ENCODE peak calls at places on chromosomes 13 and 19, in eight cellular contexts. E is posterior vena cava; Q is NCI-H2081; F is foreskin keratinocyte; L is activated naive CD4-positive, alpha-beta T cell treated with anti-CD3 and anti-CD28 coated beads for 36 hours; H is NCI-H1105; G is endothelial cell; Z is nucleus accumbens. A is an unnamed sample.

GRCh38 chr13:21033866-21034601 is 27.4 kb downstream of the LATS2 start:
- DNase-seq in Z (no peak), E (no peak), Q (no peak), L (no peak), H (no peak), F (peak), G (no peak), A (no peak)

GRCh38 chr19:19068659-19069509 is 5.1 kb downstream of the SLC25A42 start:
- DNase-seq in Z (no peak), H (no peak), G (no peak), Q (no peak), F (no peak), L (no peak), E (no peak), A (peak)

GRCh38 chr13:48618937-48619336 is 34.8 kb upstream of the CYSLTR2 start:
- DNase-seq in L (no peak), Z (no peak), H (no peak), G (no peak), E (no peak), F (no peak), Q (no peak), A (no peak)

GRCh38 chr19:41426116-41426841 is 895 bp downstream of the B3GNT8 start:
- DNase-seq in F (no peak), G (no peak), H (no peak), L (no peak), Q (no peak), Z (no peak), E (no peak), A (no peak)

GRCh38 chr13:114108141-114108761 is 24.2 kb downstream of the RASA3 start:
- DNase-seq in H (no peak), E (peak), G (no peak), Z (no peak), Q (no peak), L (no peak), F (no peak), A (no peak)

GRCh38 chr19:38684078-38684861 is 36.8 kb downstream of the ACTN4 start:
- DNase-seq in G (no peak), Z (no peak), L (no peak), Q (no peak), H (no peak), F (peak), E (peak), A (no peak)

GRCh38 chr19:31715249-31715944 is 366.2 kb upstream of the TSHZ3 start:
- DNase-seq in H (no peak), F (no peak), L (no peak), Z (no peak), E (no peak), G (no peak), Q (no peak), A (no peak)

GRCh38 chr19:16714702-16715294 is 4.8 kb upstream of the NWD1 start:
- DNase-seq in Z (peak), H (peak), F (peak), G (peak), Q (peak), E (peak), L (peak), A (peak)

GRCh38 chr13:90640976-90641375 is 706.5 kb upstream of the MIR17HG start:
- DNase-seq in G (no peak), Z (no peak), L (no peak), H (no peak), Q (no peak), F (peak), E (no peak), A (no peak)

GRCh38 chr13:71674776-71675352 is 192.1 kb downstream of the DACH1 start:
- DNase-seq in G (no peak), Q (no peak), Z (no peak), H (no peak), L (no peak), F (no peak), E (no peak), A (no peak)

GRCh38 chr13:29594710-29595379 is 643 bp downstream of the SLC7A1 start:
- DNase-seq in F (no peak), Q (peak), L (peak), H (no peak), E (peak), Z (peak), G (peak), A (no peak)

GRCh38 chr19:53962887-53963435 is at the start of gene CACNG8:
- DNase-seq in H (no peak), E (no peak), Q (no peak), Z (no peak), L (no peak), F (no peak), G (no peak), A (no peak)

GRCh38 chr19:518292-519231 is 11.3 kb downstream of the TPGS1 start:
- DNase-seq in G (no peak), L (peak), Q (no peak), E (no peak), F (no peak), H (no peak), Z (no peak), A (no peak)

GRCh38 chr19:27793644-27794443 is 1419.1 kb downstream of the UQCRFS1 start:
- DNase-seq in Z (peak), F (peak), E (peak), L (peak), G (peak), H (peak), Q (peak), A (peak)

GRCh38 chr19:10557603-10558197 is 8.1 kb downstream of the KRI1 start:
- DNase-seq in E (no peak), Z (no peak), H (no peak), F (no peak), Q (no peak), L (no peak), G (no peak), A (no peak)

GRCh38 chr13:99385940-99386339 is 78.7 kb upstream of the GPR183 start:
- DNase-seq in H (no peak), G (no peak), F (no peak), Z (no peak), L (no peak), Q (no peak), E (peak), A (no peak)

GRCh38 chr13:100269837-100270236 is 180.9 kb downstream of the PCCA start:
- DNase-seq in H (no peak), L (no peak), E (peak), G (peak), Q (no peak), F (no peak), Z (peak), A (peak)

GRCh38 chr13:26941345-26942174 is 181.0 kb upstream of the GPR12 start:
- DNase-seq in G (no peak), L (peak), F (peak), Z (no peak), Q (no peak), E (no peak), H (no peak), A (no peak)

GRCh38 chr19:13615890-13616289 is 109.6 kb upstream of the CACNA1A start:
- DNase-seq in Q (peak), L (no peak), Z (no peak), F (no peak), H (no peak), G (no peak), E (peak), A (no peak)

GRCh38 chr19:16509141-16510061 is 13.2 kb downstream of the C19orf44 start:
- DNase-seq in F (no peak), E (no peak), Z (peak), H (no peak), L (no peak), G (no peak), Q (no peak), A (peak)

GRCh38 chr19:13096968-13097330 is 5.7 kb downstream of the LYL1 start:
- DNase-seq in H (no peak), F (no peak), L (no peak), E (no peak), G (no peak), Q (no peak), Z (no peak), A (no peak)

GRCh38 chr19:1038995-1039645 is 787 bp upstream of the ABCA7 start:
- DNase-seq in H (no peak), Q (no peak), G (no peak), F (no peak), Z (no peak), L (no peak), E (no peak), A (no peak)

GRCh38 chr19:55545913-55546495 is 661 bp upstream of the SBK3 start:
- DNase-seq in Q (no peak), F (no peak), G (no peak), E (no peak), H (no peak), Z (no peak), L (no peak), A (no peak)

GRCh38 chr19:11624064-11624463 is 26.8 kb downstream of the ZNF627 start:
- DNase-seq in F (peak), L (no peak), Q (no peak), E (no peak), G (no peak), Z (no peak), H (no peak), A (no peak)

GRCh38 chr19:51000426-51000825 is 978 bp downstream of the KLK8 start:
- DNase-seq in H (no peak), F (no peak), L (no peak), Z (no peak), Q (no peak), G (no peak), E (no peak), A (no peak)

GRCh38 chr19:19385900-19386339 is 19.6 kb upstream of the GATAD2A start:
- DNase-seq in Q (no peak), G (peak), E (no peak), L (peak), Z (no peak), H (no peak), F (no peak), A (no peak)

GRCh38 chr13:110503979-110504499 is 57.5 kb downstream of the RAB20 start:
- DNase-seq in Q (no peak), H (no peak), Z (no peak), E (no peak), L (no peak), G (no peak), F (no peak), A (no peak)

GRCh38 chr19:44757735-44758505 is 9.4 kb downstream of the BCL3 start:
- DNase-seq in H (no peak), Z (no peak), E (peak), G (peak), F (no peak), L (no peak), Q (no peak), A (no peak)

GRCh38 chr13:42821437-42821836 is 40.1 kb downstream of the FAM216B start:
- DNase-seq in L (no peak), E (no peak), F (no peak), Z (no peak), Q (no peak), G (no peak), H (no peak), A (no peak)

GRCh38 chr13:22740264-22740663 is 440.5 kb upstream of the SGCG start:
- DNase-seq in Q (no peak), F (no peak), Z (no peak), L (peak), H (no peak), E (no peak), G (peak), A (no peak)

GRCh38 chr19:1052349-1052967 is 12.6 kb downstream of the ABCA7 start:
- DNase-seq in H (no peak), L (no peak), G (no peak), Q (no peak), E (no peak), Z (no peak), F (no peak), A (no peak)

GRCh38 chr13:69641773-69642172 is 465.9 kb upstream of the ATXN8OS start:
- DNase-seq in H (peak), E (no peak), Z (no peak), G (no peak), Q (no peak), L (no peak), F (no peak), A (no peak)

GRCh38 chr13:79549355-79550106 is 68.6 kb downstream of the NDFIP2 start:
- DNase-seq in E (no peak), G (no peak), Q (no peak), F (no peak), L (no peak), H (no peak), Z (no peak), A (no peak)

GRCh38 chr19:4657835-4658234 is 12.3 kb downstream of the MYDGF start:
- DNase-seq in F (no peak), L (no peak), G (no peak), E (no peak), Q (no peak), Z (no peak), H (no peak), A (no peak)

GRCh38 chr19:13043285-13043684 is 48.0 kb downstream of the NFIX start:
- DNase-seq in G (no peak), Z (no peak), F (no peak), E (no peak), H (peak), Q (no peak), L (no peak), A (no peak)

A was measured in pons.